ENCODE peak calls at places on chromosomes 6 and 20, in seven cellular contexts. C is GM12878, V is HFFc6, R is transverse colon, K is prostate gland, A is mucosa of descending colon, L is B cell. J is an unnamed sample.

GRCh38 chr6:150029276-150029675 is 3.9 kb upstream of the RAET1L start:
- DNase-seq in V (no peak), C (no peak), A (no peak), K (no peak), R (no peak), L (no peak), J (no peak)

GRCh38 chr6:157193443-157193996 is 129.8 kb downstream of the TMEM242 start:
- DNase-seq in K (no peak), R (no peak), C (no peak), V (no peak), L (no peak), A (no peak), J (no peak)

GRCh38 chr6:75204222-75204958 is 1.5 kb downstream of the COL12A1 start:
- DNase-seq in A (peak), R (peak), C (no peak), V (peak), K (peak), L (peak), J (peak)

GRCh38 chr6:113995632-113996031 is 24.7 kb upstream of the HDAC2 start:
- DNase-seq in L (no peak), K (no peak), C (no peak), V (peak), R (peak), A (peak), J (peak)

GRCh38 chr6:56953597-56954388 is 1.1 kb upstream of the BEND6 start:
- DNase-seq in L (peak), V (no peak), C (peak), A (peak), R (peak), K (no peak), J (no peak)

GRCh38 chr6:170038251-170038650 is 252.6 kb downstream of the DLL1 start:
- DNase-seq in R (no peak), V (no peak), C (no peak), A (no peak), L (no peak), K (no peak), J (peak)

GRCh38 chr6:57087916-57088315 is 2.1 kb upstream of the ZNF451 start:
- DNase-seq in A (no peak), V (no peak), L (no peak), R (no peak), C (no peak), K (no peak), J (no peak)

GRCh38 chr20:57508831-57509230 is 16.1 kb downstream of the CTCFL start:
- DNase-seq in K (no peak), A (no peak), V (no peak), C (no peak), L (no peak), R (no peak), J (no peak)

GRCh38 chr6:39389372-39389767 is 66.9 kb upstream of the KCNK16 start:
- DNase-seq in K (no peak), A (no peak), L (no peak), R (no peak), C (no peak), V (no peak), J (peak)

GRCh38 chr6:84581494-84582259 is 182.7 kb downstream of the TBX18 start:
- DNase-seq in C (no peak), K (no peak), V (peak), L (no peak), A (peak), R (no peak), J (no peak)

GRCh38 chr6:56900784-56901183 is 54.1 kb upstream of the BEND6 start:
- DNase-seq in K (no peak), R (no peak), L (no peak), V (no peak), C (no peak), A (no peak), J (no peak)

GRCh38 chr6:64477311-64477850 is 841.8 kb downstream of the PHF3 start:
- DNase-seq in L (no peak), C (no peak), R (no peak), K (no peak), A (no peak), V (no peak), J (no peak)

DNA sequence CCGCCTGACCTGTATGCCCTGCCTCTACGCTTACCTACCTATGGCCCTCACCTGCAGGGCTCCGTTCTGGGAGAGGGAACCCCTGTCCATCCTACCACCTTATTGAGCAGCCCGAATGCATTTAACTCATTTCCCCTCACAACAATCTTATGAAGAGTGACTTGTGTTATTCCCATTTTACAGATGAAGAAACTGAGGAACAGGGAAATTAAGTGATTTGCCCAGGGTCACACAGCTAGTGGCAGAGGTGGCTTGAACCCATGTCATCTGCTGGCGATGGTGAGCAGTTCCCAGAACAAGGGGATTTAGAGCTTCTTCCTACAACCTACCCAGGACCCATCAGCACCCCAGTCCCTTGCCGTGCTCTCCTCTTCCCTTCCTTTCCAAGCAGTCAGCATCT is 42.3 kb upstream of the LRFN2 start:
- DNase-seq in R (no peak), V (no peak), C (no peak), K (no peak), L (no peak), A (no peak), J (no peak)
- TF ChIP-seq CTCF in R (no peak), V (no peak), C (no peak), K (no peak), L (no peak), A (no peak), J (no peak)

GRCh38 chr6:78867370-78868040 is at the start of gene IRAK1BP1:
- DNase-seq in L (peak), K (peak), A (peak), R (peak), C (peak), V (peak), J (peak)
- TF ChIP-seq CTCF in L (peak), K (no peak), A (no peak), R (no peak), C (no peak), V (peak), J (no peak)

GRCh38 chr6:92341224-92341623 is 1078.1 kb downstream of the EPHA7 start:
- DNase-seq in C (no peak), R (no peak), L (no peak), V (no peak), K (no peak), A (no peak), J (no peak)

GRCh38 chr6:92337571-92337970 is 1081.8 kb downstream of the EPHA7 start:
- DNase-seq in L (no peak), K (no peak), A (no peak), V (no peak), R (no peak), C (no peak), J (no peak)

DNA sequence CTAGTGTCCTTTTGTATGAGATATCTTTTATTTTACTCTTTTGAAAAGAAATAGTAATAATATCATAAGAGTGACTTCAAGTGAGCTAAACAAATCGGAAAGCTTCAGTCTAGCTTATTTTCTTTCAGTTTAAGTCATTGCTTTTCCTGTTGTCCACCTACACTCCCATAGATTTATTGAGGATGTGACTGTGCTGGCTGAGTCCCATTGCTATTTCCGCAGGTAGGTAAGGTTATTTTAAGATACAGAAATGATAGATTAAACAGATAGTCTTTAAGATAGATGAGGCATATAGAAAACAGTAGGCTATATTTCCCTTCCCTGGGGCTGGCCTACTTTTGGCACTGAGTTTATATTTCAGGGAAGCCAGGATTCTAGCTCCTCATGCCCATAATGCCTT is 1079.5 kb downstream of the EPHA7 start:
- DNase-seq in L (no peak), K (no peak), R (no peak), A (no peak), V (no peak), C (no peak), J (no peak)
- TF ChIP-seq CTCF in L (no peak), K (no peak), R (no peak), A (no peak), V (no peak), C (no peak), J (no peak)

GRCh38 chr6:44742828-44743372 is 355.4 kb downstream of the CDC5L start:
- DNase-seq in A (peak), V (no peak), L (no peak), C (no peak), K (no peak), R (no peak), J (peak)

GRCh38 chr6:44740566-44741120 is 353.1 kb downstream of the CDC5L start:
- DNase-seq in L (no peak), A (no peak), R (no peak), C (no peak), K (no peak), V (no peak), J (no peak)

GRCh38 chr6:44739163-44739562 is 351.7 kb downstream of the CDC5L start:
- DNase-seq in C (no peak), R (no peak), K (no peak), L (no peak), V (no peak), A (no peak), J (no peak)

GRCh38 chr6:44738652-44739141 is 351.2 kb downstream of the CDC5L start:
- DNase-seq in K (no peak), C (peak), V (peak), A (peak), L (no peak), R (no peak), J (peak)

DNA sequence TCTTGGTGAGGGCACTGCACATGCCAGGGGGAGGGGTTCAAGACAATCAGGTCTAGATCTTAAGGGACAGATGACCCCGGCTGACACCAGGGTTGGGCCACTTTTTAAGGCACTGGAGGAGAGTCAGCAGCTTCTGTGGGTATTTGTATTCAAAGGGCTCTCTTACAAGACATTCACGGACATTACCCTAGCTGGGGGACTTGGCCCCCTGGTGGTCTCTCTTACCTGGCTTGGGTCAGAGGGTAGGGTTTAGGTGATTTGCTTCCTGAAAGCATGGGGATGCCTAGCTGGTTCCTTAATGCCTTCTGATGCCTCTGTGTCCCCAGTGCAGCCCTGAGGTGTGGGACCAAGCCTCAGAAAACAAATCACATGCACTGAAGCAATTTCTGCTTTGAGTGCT is 354.7 kb downstream of the CDC5L start:
- DNase-seq in K (no peak), C (no peak), R (no peak), A (no peak), V (no peak), L (no peak), J (peak)
- TF ChIP-seq CTCF in K (no peak), C (no peak), R (no peak), A (no peak), V (no peak), L (no peak), J (no peak)

DNA sequence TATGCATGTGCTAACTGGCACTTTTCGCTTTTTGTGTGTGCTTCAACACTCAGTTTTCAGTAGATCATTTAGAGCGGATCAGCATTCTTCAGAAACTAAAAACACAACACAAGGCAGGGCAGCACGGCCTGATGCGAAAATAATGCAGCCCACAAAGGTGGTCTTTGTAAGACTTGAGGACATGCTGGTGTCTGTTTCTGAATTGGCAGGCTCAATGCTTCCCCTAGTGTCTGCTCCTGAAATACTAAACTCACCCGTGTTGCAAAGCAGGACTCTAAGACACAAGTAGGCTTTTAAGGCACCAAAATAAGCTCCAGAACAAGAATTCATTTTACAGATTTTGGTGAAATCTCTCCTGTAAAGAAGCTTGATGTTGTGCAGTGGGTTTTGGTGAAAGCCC is 676.5 kb downstream of the TENT5A start:
- DNase-seq in R (no peak), A (no peak), L (no peak), V (no peak), K (no peak), C (no peak), J (peak)
- TF ChIP-seq CTCF in R (no peak), A (no peak), L (no peak), V (peak), K (no peak), C (peak), J (peak)

DNA sequence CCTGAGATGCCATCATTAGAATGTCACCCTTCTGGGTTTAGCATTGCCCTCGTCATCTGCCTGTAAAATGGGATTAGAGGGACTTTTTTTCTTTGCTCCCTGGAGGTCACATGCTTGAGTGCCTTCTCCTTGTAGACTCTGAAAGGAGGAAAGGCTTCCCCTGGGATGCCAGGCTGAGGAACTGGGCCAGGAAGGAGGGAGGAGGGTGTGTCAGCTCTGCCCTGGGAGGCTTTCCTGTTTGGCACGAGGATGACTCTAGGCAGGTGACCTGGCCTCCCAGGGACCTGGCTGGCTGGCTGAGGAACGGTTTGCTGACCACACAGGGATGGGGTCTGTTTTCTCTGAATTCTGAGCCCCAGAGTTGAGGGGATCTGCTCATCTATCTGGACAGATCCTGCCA is 137.9 kb upstream of the RNF24 start:
- DNase-seq in C (no peak), V (no peak), R (peak), L (no peak), A (no peak), K (no peak), J (peak)
- TF ChIP-seq CTCF in C (no peak), V (no peak), R (no peak), L (no peak), A (no peak), K (no peak), J (no peak)